ENCODE peak calls at places on chromosome 18, in four cellular contexts. One of them, this sample, is unnamed.

GRCh38 chr18:23397907-23398306 is 55.2 kb upstream of the RIOK3 start:
- DNase-seq in left cardiac atrium: no peak
- DNase-seq in right cardiac atrium: no peak
- DNase-seq in NCI-H510A treated with DMSO at 0.1 percent for 48 hours: no peak
- DNase-seq in this sample: no peak

GRCh38 chr18:23049698-23050373 is 85.4 kb upstream of the CABLES1 start:
- DNase-seq in left cardiac atrium: no peak
- DNase-seq in right cardiac atrium: no peak
- DNase-seq in NCI-H510A treated with DMSO at 0.1 percent for 48 hours: no peak
- DNase-seq in this sample: no peak

GRCh38 chr18:11488175-11488574 is 121.2 kb upstream of the SLC35G4 start:
- DNase-seq in left cardiac atrium: no peak
- DNase-seq in right cardiac atrium: no peak
- DNase-seq in NCI-H510A treated with DMSO at 0.1 percent for 48 hours: no peak
- DNase-seq in this sample: no peak

GRCh38 chr18:75533954-75534353 is 106.5 kb upstream of the SMIM21 start:
- DNase-seq in left cardiac atrium: no peak
- DNase-seq in right cardiac atrium: no peak
- DNase-seq in NCI-H510A treated with DMSO at 0.1 percent for 48 hours: no peak
- DNase-seq in this sample: no peak

GRCh38 chr18:57439985-57440330 is 4.8 kb downstream of the ONECUT2 start:
- DNase-seq in left cardiac atrium: no peak
- DNase-seq in right cardiac atrium: no peak
- DNase-seq in NCI-H510A treated with DMSO at 0.1 percent for 48 hours: no peak
- DNase-seq in this sample: no peak

GRCh38 chr18:48841381-48842258 is 109.1 kb downstream of the SMAD7 start:
- DNase-seq in left cardiac atrium: peak; percentile 83
- DNase-seq in right cardiac atrium: peak; percentile 86
- DNase-seq in NCI-H510A treated with DMSO at 0.1 percent for 48 hours: no peak
- DNase-seq in this sample: no peak

GRCh38 chr18:11147962-11148654 is 1.3 kb downstream of the PIEZO2 start:
- DNase-seq in left cardiac atrium: no peak
- DNase-seq in right cardiac atrium: no peak
- DNase-seq in NCI-H510A treated with DMSO at 0.1 percent for 48 hours: no peak
- DNase-seq in this sample: peak; percentile 35

GRCh38 chr18:31750259-31750658 is 10.4 kb downstream of the SLC25A52 start:
- DNase-seq in left cardiac atrium: no peak
- DNase-seq in right cardiac atrium: no peak
- DNase-seq in NCI-H510A treated with DMSO at 0.1 percent for 48 hours: no peak
- DNase-seq in this sample: no peak

GRCh38 chr18:48270929-48271328 is 138.3 kb downstream of the ZBTB7C start:
- DNase-seq in left cardiac atrium: no peak
- DNase-seq in right cardiac atrium: no peak
- DNase-seq in NCI-H510A treated with DMSO at 0.1 percent for 48 hours: no peak
- DNase-seq in this sample: no peak

GRCh38 chr18:26804474-26804873 is 61.0 kb downstream of the AQP4 start:
- DNase-seq in left cardiac atrium: no peak
- DNase-seq in right cardiac atrium: no peak
- DNase-seq in NCI-H510A treated with DMSO at 0.1 percent for 48 hours: no peak
- DNase-seq in this sample: no peak

GRCh38 chr18:13313006-13313661 is 94.6 kb downstream of the LDLRAD4 start:
- DNase-seq in left cardiac atrium: no peak
- DNase-seq in right cardiac atrium: no peak
- DNase-seq in NCI-H510A treated with DMSO at 0.1 percent for 48 hours: no peak
- DNase-seq in this sample: no peak

GRCh38 chr18:61851940-61852451 is 40.8 kb downstream of the RNF152 start:
- DNase-seq in left cardiac atrium: no peak
- DNase-seq in right cardiac atrium: no peak
- DNase-seq in NCI-H510A treated with DMSO at 0.1 percent for 48 hours: no peak
- DNase-seq in this sample: no peak

GRCh38 chr18:76874643-76875389 is 52.5 kb downstream of the ZNF236 start:
- DNase-seq in left cardiac atrium: no peak
- DNase-seq in right cardiac atrium: no peak
- DNase-seq in NCI-H510A treated with DMSO at 0.1 percent for 48 hours: no peak
- DNase-seq in this sample: no peak

GRCh38 chr18:13137939-13138821 is 80.4 kb upstream of the LDLRAD4 start:
- DNase-seq in left cardiac atrium: peak; percentile 67
- DNase-seq in right cardiac atrium: peak; percentile 61
- DNase-seq in NCI-H510A treated with DMSO at 0.1 percent for 48 hours: peak; percentile 8
- DNase-seq in this sample: peak; percentile 89

GRCh38 chr18:31044926-31045325 is 2.4 kb upstream of the DSC3 start:
- DNase-seq in left cardiac atrium: no peak
- DNase-seq in right cardiac atrium: no peak
- DNase-seq in NCI-H510A treated with DMSO at 0.1 percent for 48 hours: no peak
- DNase-seq in this sample: no peak

GRCh38 chr18:56738184-56738583 is 87.0 kb downstream of the WDR7 start:
- DNase-seq in left cardiac atrium: no peak
- DNase-seq in right cardiac atrium: no peak
- DNase-seq in NCI-H510A treated with DMSO at 0.1 percent for 48 hours: no peak
- DNase-seq in this sample: no peak